ENCODE peak calls at places on chromosomes 13 and 19, in ten cellular contexts. L is NCI-H69; Y is HCEC 1CT; C is HEK293T; Z is activated T-cell treated with anti-CD3 and anti-CD28 coated beads, Interleukin-2, amount 50 U/mL, for 48 hours; H is stimulated activated CD4-positive, alpha-beta T cell treated with anti-CD3 and anti-CD28 coated beads, Interleukin-1b, Interleukin-23, amount 100 ng/mL, for 4 hours; P is EL; R is NCI-H1417; B is kidney glomerular epithelial cell; I is NCI-H1092. X is an unnamed sample.

GRCh38 chr13:92769064-92769463 is 457.5 kb upstream of the GPC6 start:
- DNase-seq in I (no peak), H (no peak), B (no peak), R (peak), P (peak), L (peak), Y (peak), Z (no peak), C (no peak), X (no peak)

GRCh38 chr13:102236830-102237621 is 164.8 kb downstream of the FGF14 start:
- DNase-seq in P (no peak), C (no peak), Z (no peak), B (no peak), H (no peak), L (peak), R (no peak), I (no peak), Y (no peak), X (no peak)

GRCh38 chr13:101398920-101399319 is 17.4 kb downstream of the NALCN start:
- DNase-seq in I (no peak), Z (no peak), L (no peak), P (peak), R (no peak), B (peak), Y (peak), H (no peak), C (no peak), X (no peak)

GRCh38 chr13:109593230-109593629 is 193.2 kb downstream of the IRS2 start:
- DNase-seq in Y (no peak), I (no peak), L (no peak), H (no peak), Z (no peak), R (no peak), C (no peak), P (no peak), B (peak), X (no peak)

GRCh38 chr19:39533791-39534190 is 1.1 kb upstream of the EID2B start:
- DNase-seq in B (no peak), C (no peak), I (no peak), H (no peak), Z (no peak), R (no peak), Y (no peak), P (no peak), L (no peak), X (no peak)

GRCh38 chr13:89136678-89137077 is 1465.5 kb downstream of the SLITRK5 start:
- DNase-seq in I (no peak), L (no peak), P (no peak), Y (no peak), H (no peak), R (no peak), Z (no peak), B (no peak), C (no peak), X (no peak)

GRCh38 chr19:43562698-43563241 is 12.6 kb downstream of the XRCC1 start:
- DNase-seq in C (no peak), I (no peak), Z (peak), P (peak), B (peak), L (peak), R (peak), Y (peak), H (peak), X (peak)

GRCh38 chr13:26186995-26187394 is 35.1 kb downstream of the RNF6 start:
- DNase-seq in I (no peak), R (no peak), B (no peak), H (no peak), L (peak), C (no peak), Y (no peak), P (peak), Z (peak), X (no peak)

GRCh38 chr19:49422407-49423277 is 599 bp downstream of the PTH2 start:
- DNase-seq in C (peak), Z (peak), Y (no peak), I (peak), L (peak), B (no peak), P (peak), H (no peak), R (peak), X (no peak)

GRCh38 chr13:110774051-110774450 is 60.6 kb downstream of the ING1 start:
- DNase-seq in I (no peak), B (no peak), Y (no peak), P (no peak), C (no peak), R (peak), Z (no peak), L (peak), H (no peak), X (no peak)

GRCh38 chr19:38683393-38684077 is 36.1 kb downstream of the ACTN4 start:
- DNase-seq in C (peak), H (no peak), P (peak), Z (peak), Y (peak), B (peak), L (peak), R (peak), I (no peak), X (peak)

GRCh38 chr19:56149656-56150038 is 8.6 kb downstream of the ZNF444 start:
- DNase-seq in C (no peak), I (no peak), R (no peak), H (no peak), L (no peak), Z (no peak), P (no peak), B (no peak), Y (no peak), X (no peak)

GRCh38 chr19:18437481-18438330 is at the start of gene ISYNA1:
- DNase-seq in C (peak), H (peak), B (peak), I (peak), Y (no peak), Z (no peak), L (peak), R (peak), P (peak), X (no peak)

X was measured in activated T-helper 1 cell treated with anti-CD3 and anti-CD28 coated beads, Interleukin-2, amount 50 U/mL, for 16 hours.